ENCODE peak calls at places on chromosomes 11 and 22, in ten cellular contexts. V, E, B, I, R, N, O, D, A and X are unnamed samples. For H3K4me1, the result is how much of the 10 kb centered on the place peaks cover.

GRCh38 chr11:10401696-10402392 is 53.2 kb upstream of the AMPD3 start:
- DNase-seq in D (no peak), A (no peak), R (no peak), N (no peak), E (no peak), I (no peak), B (no peak), O (no peak), V (no peak), X (no peak)

GRCh38 chr22:43185860-43186261 is 1.1 kb downstream of the TTLL12 start:
- DNase-seq in R (peak), A (no peak), E (no peak), V (peak), O (peak), B (peak), D (peak), I (no peak), N (no peak), X (peak)

GRCh38 chr11:18310800-18311340 is 11.1 kb downstream of the HPS5 start:
- DNase-seq in A (no peak), I (no peak), V (no peak), E (no peak), O (peak), N (no peak), D (no peak), B (no peak), R (peak), X (no peak)

GRCh38 chr11:66851698-66852465 is 5.0 kb upstream of the LRFN4 start:
- DNase-seq in D (no peak), R (no peak), N (no peak), O (no peak), V (peak), A (no peak), E (peak), I (peak), B (no peak), X (no peak)

GRCh38 chr11:12772324-12772723 is 98.1 kb downstream of the TEAD1 start:
- DNase-seq in A (no peak), O (no peak), D (no peak), R (no peak), N (no peak), I (no peak), E (no peak), B (no peak), V (no peak), X (no peak)

GRCh38 chr11:31818874-31819331 is 7.8 kb upstream of the PAX6 start:
- DNase-seq in N (no peak), R (no peak), V (no peak), B (no peak), A (no peak), E (peak), D (no peak), I (peak), O (no peak), X (no peak)

GRCh38 chr11:107581147-107581546 is 9.8 kb upstream of the ELMOD1 start:
- DNase-seq in V (no peak), R (no peak), N (no peak), O (no peak), A (no peak), B (no peak), E (no peak), I (no peak), D (no peak), X (no peak)

GRCh38 chr22:41688365-41689211 is at the start of gene SNU13:
- DNase-seq in O (peak), E (peak), N (peak), V (peak), I (peak), A (peak), D (peak), R (peak), B (peak), X (peak)

GRCh38 chr11:2202071-2202899 is 30.7 kb upstream of the TH start:
- DNase-seq in B (peak), R (no peak), A (no peak), E (peak), V (peak), D (no peak), I (no peak), O (peak), N (no peak), X (peak)

GRCh38 chr22:24529898-24530297 is 25.0 kb downstream of the GUCD1 start:
- DNase-seq in D (no peak), R (no peak), E (no peak), B (no peak), V (no peak), O (no peak), I (no peak), A (no peak), N (no peak), X (no peak)

GRCh38 chr11:66685276-66686099 is 7.8 kb upstream of the RBM4B start:
- DNase-seq in V (no peak), A (no peak), N (no peak), R (no peak), E (peak), I (no peak), O (no peak), B (no peak), D (no peak), X (no peak)

GRCh38 chr11:103897156-103897555 is 139.3 kb upstream of the DDI1 start:
- DNase-seq in R (no peak), B (no peak), V (no peak), O (no peak), I (no peak), A (no peak), D (peak), E (no peak), N (no peak), X (no peak)

GRCh38 chr22:49506010-49506400 is 321.7 kb downstream of the BRD1 start:
- DNase-seq in E (no peak), D (no peak), V (no peak), A (no peak), B (no peak), O (no peak), I (no peak), N (no peak), R (no peak), X (no peak)

GRCh38 chr11:71564430-71564829 is 933 bp upstream of the KRTAP5-10 start:
- DNase-seq in B (no peak), R (no peak), E (no peak), D (no peak), V (no peak), N (no peak), O (peak), A (no peak), I (no peak), X (no peak)

GRCh38 chr11:10450451-10451398 is 4.3 kb upstream of the AMPD3 start:
- DNase-seq in E (peak), V (peak), R (peak), I (peak), N (peak), O (peak), A (no peak), B (peak), D (no peak), X (peak)

GRCh38 chr11:120013325-120014250 is 124.3 kb downstream of the TRIM29 start:
- DNase-seq in A (peak), V (no peak), B (peak), E (no peak), N (no peak), I (peak), R (peak), O (peak), D (peak), X (peak)

GRCh38 chr11:45704635-45705034 is 39.2 kb upstream of the CHST1 start:
- DNase-seq in B (no peak), I (no peak), A (no peak), E (no peak), V (no peak), D (no peak), N (no peak), O (no peak), R (no peak), X (no peak)

GRCh38 chr22:47806894-47807293 is 1044.4 kb downstream of the TBC1D22A start:
- DNase-seq in B (no peak), R (no peak), E (no peak), D (no peak), A (no peak), O (no peak), N (no peak), V (no peak), I (no peak), X (no peak)

GRCh38 chr11:61691378-61692156 is 11.4 kb downstream of the DAGLA start:
- DNase-seq in D (no peak), N (no peak), R (no peak), E (no peak), V (no peak), O (no peak), B (no peak), I (no peak), A (no peak), X (no peak)
- H3K27ac ChIP-seq in D (no peak), N (no peak), R (no peak), E (no peak), V (no peak), O (no peak), B (peak), I (no peak), A (no peak), X (no peak)

DNA sequence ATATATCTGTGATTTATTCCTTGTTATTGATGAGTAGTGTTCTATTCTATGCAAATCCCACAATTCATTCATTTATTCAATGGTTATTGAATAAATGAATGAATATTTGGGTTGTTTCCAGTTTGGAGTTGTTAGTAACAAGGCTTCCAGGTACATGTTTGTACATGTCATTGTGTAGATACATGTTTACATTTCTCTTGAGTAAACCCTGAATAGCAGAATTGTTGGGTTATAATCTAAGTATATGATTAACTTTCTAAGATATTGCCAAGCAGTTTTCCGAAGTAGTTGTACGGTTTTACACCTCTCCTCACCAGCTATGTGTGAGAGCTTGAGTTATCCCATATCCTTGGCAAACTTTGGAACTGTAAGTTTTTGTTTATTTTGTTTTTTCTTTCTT is 18.5 kb upstream of the OR8G1 start:
- DNase-seq in V (no peak), N (no peak), D (no peak), E (no peak), B (no peak), O (no peak), R (no peak), A (no peak), I (no peak), X (no peak)
- H3K4me1 ChIP-seq in V (under half), N (under half), D (under half), E (under half), B (under half), O (under half), R (under half), A (under half), I (under half), X (under half)

GRCh38 chr11:111797145-111797581 is 31.0 kb upstream of the PPP2R1B start:
- DNase-seq in R (peak), B (no peak), D (peak), N (no peak), E (no peak), O (no peak), V (no peak), I (no peak), A (no peak), X (no peak)

GRCh38 chr11:111795333-111795985 is 29.3 kb upstream of the PPP2R1B start:
- DNase-seq in B (no peak), N (no peak), D (peak), A (no peak), V (no peak), E (no peak), O (no peak), R (peak), I (no peak), X (no peak)

GRCh38 chr11:111793863-111794262 is 27.7 kb upstream of the PPP2R1B start:
- DNase-seq in A (no peak), B (no peak), I (no peak), E (no peak), V (no peak), R (peak), O (no peak), N (no peak), D (peak), X (peak)

GRCh38 chr11:111798279-111798678 is 32.1 kb upstream of the PPP2R1B start:
- DNase-seq in O (no peak), E (no peak), R (no peak), A (no peak), N (no peak), B (no peak), D (no peak), I (no peak), V (no peak), X (no peak)

DNA sequence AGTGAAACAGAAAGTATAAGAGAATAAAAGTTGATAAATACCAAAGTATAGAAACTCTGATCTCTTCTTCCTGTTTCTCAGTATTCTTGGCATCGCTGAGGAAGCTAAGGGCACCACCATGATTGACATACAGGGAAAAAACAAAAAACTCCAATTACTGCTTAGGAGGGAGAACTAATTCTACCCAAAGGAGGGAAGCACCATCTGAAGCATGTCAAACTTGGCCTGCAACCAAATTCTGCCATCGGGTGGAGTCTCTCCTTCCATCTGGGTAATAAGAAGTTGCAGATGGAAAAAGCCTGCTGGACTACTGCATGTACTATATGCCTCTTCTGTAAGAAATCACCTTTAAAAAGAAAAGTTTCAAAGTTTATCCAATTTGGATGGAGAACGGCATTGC is 30.5 kb upstream of the PPP2R1B start:
- DNase-seq in N (no peak), D (no peak), R (no peak), A (no peak), I (no peak), O (no peak), V (no peak), E (no peak), B (no peak), X (no peak)
- H3K4me3 ChIP-seq in N (no peak), D (no peak), R (no peak), A (no peak), I (no peak), O (no peak), V (no peak), E (no peak), B (no peak), X (no peak)

DNA sequence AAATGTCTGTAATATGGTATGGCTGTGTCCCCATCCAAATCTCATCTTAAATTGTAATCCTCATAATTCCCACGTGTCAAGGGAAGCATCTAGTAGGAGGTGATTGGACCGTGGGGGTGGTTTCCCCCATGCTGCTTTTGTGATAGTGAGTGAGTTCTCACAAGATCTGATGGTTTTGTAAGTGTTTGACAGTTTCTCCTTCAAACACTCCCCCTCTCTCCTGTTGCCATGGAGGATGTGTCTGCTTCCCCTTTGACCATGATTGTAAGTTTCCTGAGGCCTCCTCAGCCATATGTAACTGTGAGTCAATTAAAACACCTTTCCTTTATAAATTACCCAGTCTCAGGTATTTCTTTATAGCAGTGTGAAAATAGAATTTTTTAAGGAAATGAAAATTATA is 31.1 kb upstream of the CD44 start:
- DNase-seq in I (no peak), R (no peak), A (no peak), O (no peak), E (no peak), V (no peak), B (no peak), D (no peak), N (no peak), X (no peak)
- H3K27ac ChIP-seq in I (no peak), R (no peak), A (no peak), O (no peak), E (no peak), V (no peak), B (no peak), D (no peak), N (no peak), X (no peak)

DNA sequence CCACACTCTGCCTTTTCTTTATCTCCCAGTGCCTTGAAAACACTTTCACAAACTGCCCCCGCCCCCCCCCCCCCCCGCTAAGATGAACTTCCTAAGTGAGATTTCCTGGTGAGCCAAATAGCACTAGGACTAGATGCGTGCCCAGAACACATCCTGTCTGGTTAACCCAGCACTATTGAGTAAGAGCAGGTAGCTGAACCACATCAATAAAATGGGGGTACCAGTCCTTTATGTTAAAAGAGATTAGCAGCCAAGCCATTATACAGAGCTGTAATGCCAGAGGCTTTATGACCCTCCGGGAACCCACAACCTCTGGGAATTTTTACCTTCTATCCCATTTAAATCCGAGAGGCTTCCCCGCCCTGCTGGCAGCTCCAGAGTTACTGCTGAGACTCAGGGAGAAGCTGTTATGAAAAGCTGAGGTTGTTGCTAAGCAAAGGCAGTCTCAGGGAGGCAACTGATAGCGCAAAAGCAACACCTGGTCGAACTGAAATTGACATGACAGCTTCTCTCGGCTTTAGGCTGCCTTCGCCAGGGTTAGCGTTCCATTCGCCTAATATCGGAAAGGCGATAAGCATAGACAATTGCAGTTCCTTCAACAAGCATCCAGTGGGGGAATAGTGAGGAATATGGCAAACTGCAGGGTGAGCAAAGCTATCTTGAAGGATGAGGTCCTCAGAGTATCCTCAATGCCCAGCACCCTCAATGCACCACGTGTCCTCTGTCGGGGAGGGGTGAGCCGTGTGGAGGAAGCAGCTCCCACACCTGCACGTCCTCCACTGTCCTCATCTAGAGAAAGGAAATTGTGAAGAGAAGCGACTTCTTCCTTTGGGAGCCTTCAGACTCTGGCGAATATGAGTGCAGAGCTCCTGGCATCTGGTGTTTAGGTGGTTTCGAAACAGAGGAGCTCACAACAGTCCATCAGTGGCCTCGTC is 977.0 kb downstream of the NTM start:
- DNase-seq in N (no peak), D (no peak), I (no peak), B (no peak), E (no peak), A (no peak), V (no peak), R (no peak), O (no peak), X (no peak)
- H3K4me1 ChIP-seq in N (under half), D (under half), I (under half), B (under half), E (under half), A (under half), V (under half), R (under half), O (under half), X (under half)

DNA sequence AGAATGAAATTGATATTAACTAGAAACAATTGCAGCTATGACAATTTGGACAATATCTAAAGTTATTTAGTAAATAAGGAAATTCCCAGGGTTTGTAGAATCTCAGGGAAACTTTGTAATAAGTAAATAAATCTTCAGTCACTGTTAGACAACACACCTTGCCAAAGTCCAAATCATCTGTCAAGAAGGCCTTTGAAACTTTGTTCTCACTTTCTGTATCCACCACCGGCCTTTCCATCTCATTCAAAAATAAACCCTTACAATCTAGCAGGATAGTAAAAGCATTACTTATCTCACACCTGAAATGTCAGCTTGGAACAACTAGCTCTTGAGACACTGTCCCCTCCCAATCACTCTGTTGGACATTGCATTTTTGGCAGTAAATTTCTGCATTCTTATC is 7.9 kb downstream of the NNMT start:
- DNase-seq in O (no peak), B (no peak), V (no peak), E (no peak), R (no peak), D (no peak), I (no peak), A (no peak), N (no peak), X (no peak)
- H3K4me3 ChIP-seq in O (no peak), B (no peak), V (peak), E (peak), R (no peak), D (no peak), I (no peak), A (no peak), N (no peak), X (no peak)

GRCh38 chr11:60785806-60786361 is 751 bp downstream of the MS4A10 start:
- DNase-seq in O (no peak), N (no peak), V (no peak), A (peak), B (no peak), D (peak), E (peak), R (peak), I (no peak), X (no peak)

GRCh38 chr11:60786811-60787567 is 1.9 kb downstream of the MS4A10 start:
- DNase-seq in B (peak), R (peak), O (peak), N (no peak), V (peak), E (peak), A (peak), D (peak), I (no peak), X (peak)

GRCh38 chr11:60790726-60791125 is 5.6 kb downstream of the MS4A10 start:
- DNase-seq in I (no peak), E (peak), R (no peak), V (no peak), N (no peak), A (no peak), B (no peak), D (no peak), O (no peak), X (no peak)

GRCh38 chr11:60791534-60791933 is 6.4 kb downstream of the MS4A10 start:
- DNase-seq in O (no peak), R (no peak), N (no peak), I (no peak), E (peak), A (no peak), V (no peak), D (no peak), B (no peak), X (no peak)

GRCh38 chr11:60788401-60789110 is 3.4 kb downstream of the MS4A10 start:
- DNase-seq in E (peak), B (peak), I (no peak), R (no peak), V (peak), D (no peak), N (no peak), A (no peak), O (no peak), X (no peak)
- H3K27ac ChIP-seq in E (no peak), B (no peak), I (no peak), R (no peak), V (no peak), D (no peak), N (no peak), A (no peak), O (no peak), X (no peak)